ENCODE peak calls at places on chromosomes 2 and 18, in eight cellular contexts. Z is CD8-positive, alpha-beta memory T cell; F is esophagus squamous epithelium; J is CD4-positive, CD25-positive, alpha-beta regulatory T cell; C is neuronal stem cell; L is BE2C; Q is IMR-90; I is heart left ventricle. R is an unnamed sample.

GRCh38 chr2:174716785-174717184 is 47.5 kb downstream of the CHRNA1 start:
- DNase-seq in J (no peak), L (no peak), C (no peak), F (no peak), Z (no peak), Q (no peak), I (no peak), R (no peak)

GRCh38 chr2:24492283-24493272 is 1.5 kb downstream of the NCOA1 start:
- DNase-seq in L (no peak), I (no peak), C (peak; percentile 20), Q (no peak), Z (no peak), F (no peak), J (no peak), R (no peak)

GRCh38 chr18:28041366-28041765 is 135.6 kb downstream of the CDH2 start:
- DNase-seq in J (no peak), I (no peak), L (peak; percentile 9), Z (no peak), Q (peak; percentile 53), C (peak; percentile 72), F (no peak), R (no peak)

GRCh38 chr2:152635635-152636298 is 81.5 kb downstream of the PRPF40A start:
- DNase-seq in L (peak; percentile 49), J (peak; percentile 47), I (no peak), Q (peak; percentile 53), Z (peak; percentile 51), F (no peak), C (peak; percentile 57), R (peak; percentile 39)

GRCh38 chr2:65055427-65056214 is 595 bp upstream of the CEP68 start:
- DNase-seq in L (no peak), J (no peak), I (no peak), Z (peak; percentile 57), F (no peak), Q (no peak), C (no peak), R (no peak)

GRCh38 chr2:42360493-42360889 is 526 bp downstream of the COX7A2L start:
- DNase-seq in C (no peak), Z (no peak), L (no peak), F (no peak), J (no peak), I (no peak), Q (no peak), R (no peak)

GRCh38 chr2:45885111-45885685 is 233.7 kb downstream of the PRKCE start:
- DNase-seq in J (no peak), L (peak; percentile 54), C (no peak), I (no peak), Q (no peak), F (no peak), Z (no peak), R (no peak)

GRCh38 chr2:38740851-38741541 is 10.2 kb downstream of the SRSF7 start:
- DNase-seq in L (no peak), F (no peak), J (peak; percentile 69), Z (no peak), I (no peak), C (peak; percentile 29), Q (peak; percentile 53), R (no peak)

GRCh38 chr18:10560457-10561045 is 34.7 kb downstream of the NAPG start:
- DNase-seq in F (no peak), C (peak; percentile 69), Q (peak; percentile 72), Z (peak; percentile 11), I (peak; percentile 70), J (peak; percentile 39), L (peak; percentile 57), R (peak; percentile 52)

GRCh38 chr2:161370981-161371380 is 45.1 kb upstream of the TBR1 start:
- DNase-seq in L (no peak), J (no peak), F (no peak), C (no peak), I (no peak), Z (no peak), Q (no peak), R (no peak)

GRCh38 chr2:181005326-181005655 is 24.9 kb downstream of the UBE2E3 start:
- DNase-seq in Z (no peak), I (no peak), C (no peak), J (no peak), Q (no peak), L (no peak), F (no peak), R (no peak)

DNA sequence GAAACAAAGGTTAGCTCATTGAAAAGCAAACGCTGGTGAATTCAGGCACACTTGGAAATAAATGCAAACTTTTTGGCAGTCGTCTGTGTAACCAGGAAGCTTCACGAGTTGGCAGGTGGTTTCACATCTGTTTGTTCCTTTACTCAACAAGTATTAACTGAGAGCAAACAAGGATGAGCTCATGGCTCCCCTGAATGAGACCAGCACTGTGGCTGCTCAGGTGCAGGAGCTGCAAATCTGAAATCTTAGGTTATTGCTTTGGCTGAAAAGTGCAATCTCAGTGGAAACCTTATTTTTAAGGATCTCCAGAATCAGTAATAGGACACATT is 46.3 kb downstream of the SH3RF3 start:
- DNase-seq in I (no peak), Q (no peak), J (no peak), Z (no peak), C (no peak), F (no peak), L (no peak), R (no peak)
- H3K9me3 ChIP-seq in I (peaks cover 12% of the 10 kb centered on the region), Q (peaks cover 6% of the 10 kb centered on the region), J (peaks cover 17% of the 10 kb centered on the region), Z (no peaks in the 10 kb centered on the region), C (peaks cover 6% of the 10 kb centered on the region), F (no peaks in the 10 kb centered on the region), L (no peaks in the 10 kb centered on the region), R (peaks cover 2% of the 10 kb centered on the region)

DNA sequence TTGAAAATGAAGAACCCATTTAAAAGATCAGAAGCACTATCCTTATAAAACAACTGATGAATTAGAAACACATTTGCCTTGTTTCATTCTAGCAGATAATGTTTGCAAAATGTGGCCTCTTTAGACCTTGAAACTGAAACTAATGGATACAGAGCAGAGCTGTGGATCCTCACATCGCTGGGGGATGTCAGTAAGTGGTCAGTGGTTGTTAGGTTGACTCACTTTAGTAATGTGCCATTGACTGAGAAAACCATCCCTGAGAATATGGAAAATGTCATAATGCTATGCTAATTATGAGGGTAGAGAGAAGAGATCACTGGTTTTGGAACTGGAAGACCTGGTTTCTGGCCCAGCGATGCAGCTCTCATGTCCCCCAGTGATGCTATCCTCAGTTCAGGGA is 176.7 kb downstream of the MYO1B start:
- DNase-seq in F (no peak), Z (no peak), J (no peak), L (no peak), C (no peak), Q (no peak), I (no peak), R (no peak)
- H3K36me3 ChIP-seq in F (peaks cover 8% of the 10 kb centered on the region), Z (no peaks in the 10 kb centered on the region), J (no peaks in the 10 kb centered on the region), L (peaks cover 50% of the 10 kb centered on the region), C (peaks cover 12% of the 10 kb centered on the region), Q (peaks cover 50% of the 10 kb centered on the region), I (peaks cover 11% of the 10 kb centered on the region), R (peaks cover 33% of the 10 kb centered on the region)

GRCh38 chr2:111216811-111217652 is 96.3 kb downstream of the BCL2L11 start:
- DNase-seq in I (peak; percentile 59), Z (no peak), F (no peak), Q (no peak), C (no peak), L (no peak), J (no peak), R (no peak)

GRCh38 chr2:111209045-111209514 is 88.4 kb downstream of the BCL2L11 start:
- DNase-seq in Z (no peak), L (no peak), F (no peak), C (no peak), I (no peak), Q (peak; percentile 93), J (no peak), R (no peak)

GRCh38 chr2:111219285-111219684 is 98.6 kb downstream of the BCL2L11 start:
- DNase-seq in Q (peak; percentile 12), L (no peak), I (no peak), C (peak; percentile 15), Z (no peak), J (no peak), F (no peak), R (no peak)

GRCh38 chr2:111208639-111209038 is 87.9 kb downstream of the BCL2L11 start:
- DNase-seq in Z (no peak), F (no peak), C (no peak), L (no peak), Q (no peak), I (no peak), J (no peak), R (no peak)

DNA sequence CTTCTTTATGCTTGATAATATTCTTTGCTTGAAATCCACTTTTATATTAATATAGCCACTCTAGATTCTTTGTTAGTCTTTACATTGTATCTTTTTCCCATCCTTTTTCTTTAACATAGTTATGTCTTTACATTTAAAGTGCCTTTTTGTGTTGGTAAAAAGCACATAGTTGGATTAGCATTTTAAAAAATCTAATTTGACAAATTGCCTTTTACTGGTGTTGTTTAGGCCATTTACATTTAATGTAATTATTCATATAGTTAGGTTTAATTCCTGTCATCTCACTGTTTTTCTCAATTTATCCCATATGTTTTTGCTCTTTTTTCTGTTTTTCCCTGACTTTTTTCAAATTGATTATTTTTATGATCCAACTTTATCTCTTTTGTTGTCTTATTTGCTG is 93.2 kb downstream of the BCL2L11 start:
- DNase-seq in F (no peak), Q (no peak), C (no peak), J (no peak), L (no peak), Z (no peak), I (no peak), R (no peak)
- H3K9me3 ChIP-seq in F (no peaks in the 10 kb centered on the region), Q (peaks cover 10% of the 10 kb centered on the region), C (peaks cover 8% of the 10 kb centered on the region), J (peaks cover 13% of the 10 kb centered on the region), L (no peaks in the 10 kb centered on the region), Z (no peaks in the 10 kb centered on the region), I (peaks cover 21% of the 10 kb centered on the region), R (peaks cover 23% of the 10 kb centered on the region)

GRCh38 chr2:54088191-54088634 is 27.2 kb upstream of the ACYP2 start:
- DNase-seq in J (no peak), Q (peak; percentile 57), L (no peak), F (no peak), I (no peak), Z (no peak), C (no peak), R (no peak)
- H3K36me3 ChIP-seq in J (no peaks in the 10 kb centered on the region), Q (no peaks in the 10 kb centered on the region), L (no peaks in the 10 kb centered on the region), F (no peaks in the 10 kb centered on the region), I (no peaks in the 10 kb centered on the region), Z (no peaks in the 10 kb centered on the region), C (no peaks in the 10 kb centered on the region), R (no peaks in the 10 kb centered on the region)

GRCh38 chr18:65791753-65792152 is 40.9 kb downstream of the CDH7 start:
- DNase-seq in F (no peak), Q (no peak), Z (no peak), I (no peak), C (no peak), L (no peak), J (no peak), R (no peak)
- H3K9me3 ChIP-seq in F (no peaks in the 10 kb centered on the region), Q (peaks cover 6% of the 10 kb centered on the region), Z (no peaks in the 10 kb centered on the region), I (no peaks in the 10 kb centered on the region), C (no peaks in the 10 kb centered on the region), L (no peaks in the 10 kb centered on the region), J (no peaks in the 10 kb centered on the region), R (no peaks in the 10 kb centered on the region)

R was measured in MG63.